ENCODE peak calls at places on chromosomes 5 and 9, in five cellular contexts. L, H, J, S and P are unnamed samples.

GRCh38 chr9:21316860-21317259 is 11.7 kb upstream of the IFNA5 start:
- DNase-seq in L (no peak), H (no peak), J (peak), S (no peak), P (no peak)

GRCh38 chr9:82148849-82149544 is 160.4 kb downstream of the SPATA31D1 start:
- DNase-seq in L (peak), H (no peak), J (peak), S (no peak), P (no peak)

GRCh38 chr5:163105456-163105855 is 331.9 kb upstream of the CCNG1 start:
- DNase-seq in L (peak), H (no peak), J (no peak), S (no peak), P (no peak)

GRCh38 chr5:96629774-96630173 is 32.4 kb upstream of the CAST start:
- DNase-seq in L (peak), H (no peak), J (peak), S (no peak), P (no peak)

GRCh38 chr9:100160021-100160420 is 61.0 kb downstream of the INVS start:
- DNase-seq in L (no peak), H (no peak), J (no peak), S (no peak), P (no peak)

GRCh38 chr9:121619989-121620673 is 31.3 kb upstream of the DAB2IP start:
- DNase-seq in L (no peak), H (peak), J (no peak), S (no peak), P (no peak)

GRCh38 chr9:125409637-125410521 is 148.3 kb downstream of the GAPVD1 start:
- DNase-seq in L (no peak), H (no peak), J (peak), S (peak), P (no peak)

GRCh38 chr9:133526721-133527321 is 2.1 kb upstream of the MYMK start:
- DNase-seq in L (no peak), H (no peak), J (peak), S (no peak), P (no peak)

GRCh38 chr9:120136685-120137084 is 443.3 kb downstream of the CDK5RAP2 start:
- DNase-seq in L (peak), H (no peak), J (no peak), S (no peak), P (no peak)

GRCh38 chr9:131762356-131762932 is 22.6 kb upstream of the RAPGEF1 start:
- DNase-seq in L (no peak), H (peak), J (peak), S (peak), P (peak)

GRCh38 chr5:132525299-132525724 is 18.0 kb downstream of the IL5 start:
- DNase-seq in L (no peak), H (no peak), J (no peak), S (no peak), P (no peak)

GRCh38 chr5:161286066-161286655 is 260.4 kb downstream of the GABRB2 start:
- DNase-seq in L (no peak), H (no peak), J (no peak), S (no peak), P (no peak)

GRCh38 chr9:91308144-91308543 is 53.6 kb downstream of the AUH start:
- DNase-seq in L (no peak), H (no peak), J (no peak), S (no peak), P (no peak)